ENCODE peak calls at places on chromosomes 2 and 18, in eight cellular contexts. M is spleen, V is GM12891, P is GM23338, X is endothelial cell of umbilical vein, H is stomach, U is GM12892, D is transverse colon. K is an unnamed sample.

GRCh38 chr2:158998486-158999248 is 30.2 kb downstream of the TANC1 start:
- DNase-seq in M (no peak), V (no peak), H (no peak), P (no peak), D (no peak), U (no peak), X (peak; percentile 86), K (no peak)

GRCh38 chr18:46338761-46339160 is 234.6 kb downstream of the HAUS1 start:
- DNase-seq in H (no peak), U (no peak), V (no peak), M (peak; percentile 69), D (no peak), P (no peak), X (no peak), K (peak; percentile 51)

GRCh38 chr2:5367321-5367720 is 324.9 kb upstream of the SOX11 start:
- DNase-seq in P (no peak), U (no peak), X (no peak), M (no peak), V (no peak), D (no peak), H (no peak), K (no peak)

GRCh38 chr2:232352511-232353091 is 25.9 kb upstream of the ALPP start:
- DNase-seq in X (no peak), V (no peak), P (no peak), U (no peak), H (no peak), D (no peak), M (no peak), K (peak; percentile 58)

GRCh38 chr2:189217546-189217945 is 38.0 kb upstream of the COL5A2 start:
- DNase-seq in V (no peak), D (no peak), P (peak; percentile 97), M (no peak), U (no peak), H (no peak), X (peak; percentile 28), K (no peak)

GRCh38 chr2:172395503-172395902 is 31.9 kb upstream of the ITGA6 start:
- DNase-seq in H (no peak), V (no peak), D (no peak), X (no peak), M (no peak), U (no peak), P (no peak), K (no peak)

GRCh38 chr2:158034198-158034831 is 67.4 kb upstream of the UPP2 start:
- DNase-seq in H (peak; percentile 59), P (peak; percentile 88), U (no peak), X (peak; percentile 51), V (peak; percentile 4), M (no peak), D (peak; percentile 54), K (no peak)

GRCh38 chr2:48749820-48750739 is 5.4 kb downstream of the LHCGR start:
- DNase-seq in H (no peak), V (no peak), P (no peak), U (no peak), M (no peak), D (no peak), X (no peak), K (no peak)

GRCh38 chr18:3661121-3661520 is 211.1 kb downstream of the TGIF1 start:
- DNase-seq in D (no peak), X (no peak), H (no peak), P (no peak), U (no peak), M (no peak), V (no peak), K (no peak)

GRCh38 chr2:234502285-234502918 is 5.5 kb upstream of the ARL4C start:
- DNase-seq in V (no peak), U (no peak), X (no peak), P (no peak), D (no peak), M (no peak), H (no peak), K (no peak)

GRCh38 chr2:161416633-161417427 is 733 bp downstream of the TBR1 start:
- DNase-seq in P (peak; percentile 53), H (no peak), M (no peak), X (no peak), U (no peak), V (no peak), D (no peak), K (no peak)

GRCh38 chr2:188235364-188235763 is 56.3 kb upstream of the GULP1 start:
- DNase-seq in X (no peak), V (no peak), M (no peak), D (no peak), H (no peak), P (no peak), U (no peak), K (no peak)

GRCh38 chr18:5475252-5475651 is 68.5 kb downstream of the EPB41L3 start:
- DNase-seq in D (peak; percentile 18), P (no peak), H (no peak), U (no peak), X (peak; percentile 50), M (no peak), V (no peak), K (peak; percentile 70)

GRCh38 chr2:237885171-237885930 is 25.9 kb downstream of the RAMP1 start:
- DNase-seq in M (peak; percentile 70), D (no peak), X (no peak), V (no peak), P (no peak), H (no peak), U (no peak), K (peak; percentile 83)

GRCh38 chr18:51405683-51406477 is 208.4 kb upstream of the MEX3C start:
- DNase-seq in D (no peak), V (no peak), H (no peak), X (no peak), P (peak; percentile 55), U (no peak), M (no peak), K (no peak)

GRCh38 chr2:16111838-16112210 is 171.5 kb downstream of the MYCN start:
- DNase-seq in M (no peak), D (no peak), P (no peak), H (no peak), X (no peak), V (no peak), U (no peak), K (no peak)

GRCh38 chr2:100178085-100178788 is 35.8 kb upstream of the AFF3 start:
- DNase-seq in P (peak; percentile 97), H (peak; percentile 51), D (no peak), M (no peak), U (no peak), X (peak; percentile 78), V (no peak), K (no peak)

GRCh38 chr2:158723921-158724802 is 71.0 kb upstream of the DAPL1 start:
- DNase-seq in H (peak; percentile 45), U (no peak), X (no peak), M (no peak), D (no peak), P (peak; percentile 75), V (no peak), K (no peak)

GRCh38 chr2:71313016-71313766 is 18.4 kb upstream of the ZNF638 start:
- DNase-seq in V (no peak), H (no peak), U (no peak), P (no peak), M (no peak), X (no peak), D (no peak), K (no peak)

GRCh38 chr18:24112874-24113615 is 25.8 kb upstream of the CABYR start:
- DNase-seq in M (no peak), D (no peak), U (no peak), V (no peak), P (no peak), X (no peak), H (no peak), K (no peak)

DNA sequence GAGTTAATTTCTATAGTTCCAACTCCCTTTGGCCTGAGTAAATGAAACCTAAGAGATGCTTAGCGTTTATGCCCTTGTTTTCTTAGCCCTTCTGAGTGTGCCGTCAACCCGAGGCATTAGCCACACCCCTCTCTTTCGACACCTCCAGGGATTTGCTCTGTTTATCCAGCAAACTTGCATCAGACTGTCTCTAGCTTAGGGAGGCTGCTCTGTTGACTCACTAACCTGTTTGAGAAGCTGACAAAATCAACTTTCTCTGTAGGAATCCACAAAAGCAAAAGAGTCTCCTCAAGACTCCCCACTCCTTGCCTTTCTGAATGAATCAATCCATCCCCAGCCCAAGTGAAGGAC is 317.6 kb downstream of the TNS1 start:
- DNase-seq in D (peak; percentile 29), P (peak; percentile 30), V (no peak), H (peak; percentile 56), M (no peak), X (no peak), U (no peak), K (peak; percentile 77)
- TF ChIP-seq POLR2AphosphoS5 in D (no peak), P (no peak), V (no peak), H (peak; percentile 64), M (no peak), X (no peak), U (no peak), K (peak; percentile 18)

GRCh38 chr2:28338046-28338753 is 54.5 kb upstream of the FOSL2 start:
- DNase-seq in M (peak; percentile 77), X (peak; percentile 81), V (no peak), U (no peak), P (no peak), D (peak; percentile 60), H (peak; percentile 76), K (peak; percentile 94)
- TF ChIP-seq POLR2AphosphoS5 in M (peak; percentile 38), X (no peak), V (no peak), U (no peak), P (no peak), D (peak; percentile 72), H (peak; percentile 83), K (peak; percentile 66)

GRCh38 chr2:27262379-27263286 is at the start of gene SLC30A3:
- DNase-seq in H (peak; percentile 72), X (peak; percentile 62), M (peak; percentile 84), P (peak; percentile 74), U (peak; percentile 92), V (peak; percentile 82), D (peak; percentile 71), K (peak; percentile 71)
- TF ChIP-seq POLR2AphosphoS5 in H (no peak), X (peak; percentile 49), M (peak; percentile 42), P (peak; percentile 46), U (no peak), V (no peak), D (no peak), K (no peak)

GRCh38 chr2:239444626-239445625 is 44.1 kb upstream of the HDAC4 start:
- DNase-seq in X (no peak), V (no peak), H (no peak), M (no peak), P (no peak), D (no peak), U (no peak), K (no peak)
- TF ChIP-seq POLR2AphosphoS5 in X (no peak), V (no peak), H (no peak), M (no peak), P (no peak), D (no peak), U (no peak), K (no peak)

GRCh38 chr18:55900380-55900779 is 312.4 kb upstream of the TCF4 start:
- DNase-seq in U (no peak), P (no peak), H (no peak), D (no peak), M (no peak), V (no peak), X (peak; percentile 15), K (no peak)
- TF ChIP-seq POLR2AphosphoS5 in U (no peak), P (no peak), H (no peak), D (no peak), M (no peak), V (no peak), X (no peak), K (no peak)

GRCh38 chr2:78780321-78780720 is 245.2 kb upstream of the REG3G start:
- DNase-seq in X (no peak), D (no peak), U (no peak), M (no peak), P (no peak), V (no peak), H (no peak), K (no peak)
- TF ChIP-seq POLR2AphosphoS5 in X (no peak), D (no peak), U (no peak), M (no peak), P (no peak), V (no peak), H (no peak), K (no peak)